ENCODE peak calls at places on chromosomes 6 and 20, in five cellular contexts. One of them, this sample, is unnamed.

GRCh38 chr20:42125426-42125825 is 507.2 kb upstream of the CHD6 start:
- DNase-seq in A549: no peak
- DNase-seq in naive thymus-derived CD8-positive, alpha-beta T cell: no peak
- DNase-seq in activated naive CD4-positive, alpha-beta T cell: no peak
- DNase-seq in upper lobe of right lung: no peak
- DNase-seq in this sample: no peak

GRCh38 chr6:111379302-111379701 is 103.7 kb downstream of the REV3L start:
- DNase-seq in A549: no peak
- DNase-seq in naive thymus-derived CD8-positive, alpha-beta T cell: no peak
- DNase-seq in activated naive CD4-positive, alpha-beta T cell: no peak
- DNase-seq in upper lobe of right lung: no peak
- DNase-seq in this sample: no peak

GRCh38 chr6:75283907-75284284 is 696 bp downstream of the TMEM30A start:
- DNase-seq in A549: no peak
- DNase-seq in naive thymus-derived CD8-positive, alpha-beta T cell: no peak
- DNase-seq in activated naive CD4-positive, alpha-beta T cell: no peak
- DNase-seq in upper lobe of right lung: no peak
- DNase-seq in this sample: no peak

GRCh38 chr20:54025166-54025835 is 45.1 kb downstream of the BCAS1 start:
- DNase-seq in A549: no peak
- DNase-seq in naive thymus-derived CD8-positive, alpha-beta T cell: no peak
- DNase-seq in activated naive CD4-positive, alpha-beta T cell: no peak
- DNase-seq in upper lobe of right lung: no peak
- DNase-seq in this sample: no peak

GRCh38 chr20:49560646-49561045 is 7.3 kb downstream of the PTGIS start:
- DNase-seq in A549: no peak
- DNase-seq in naive thymus-derived CD8-positive, alpha-beta T cell: no peak
- DNase-seq in activated naive CD4-positive, alpha-beta T cell: no peak
- DNase-seq in upper lobe of right lung: no peak
- DNase-seq in this sample: no peak

GRCh38 chr6:42710316-42710715 is 12.1 kb downstream of the PRPH2 start:
- DNase-seq in A549: no peak
- DNase-seq in naive thymus-derived CD8-positive, alpha-beta T cell: no peak
- DNase-seq in activated naive CD4-positive, alpha-beta T cell: no peak
- DNase-seq in upper lobe of right lung: no peak
- DNase-seq in this sample: no peak

GRCh38 chr6:154887051-154887450 is 108.1 kb upstream of the TIAM2 start:
- DNase-seq in A549: no peak
- DNase-seq in naive thymus-derived CD8-positive, alpha-beta T cell: no peak
- DNase-seq in activated naive CD4-positive, alpha-beta T cell: no peak
- DNase-seq in upper lobe of right lung: no peak
- DNase-seq in this sample: no peak

GRCh38 chr20:43959079-43959919 is 44.6 kb downstream of the TOX2 start:
- DNase-seq in A549: no peak
- DNase-seq in naive thymus-derived CD8-positive, alpha-beta T cell: peak
- DNase-seq in activated naive CD4-positive, alpha-beta T cell: no peak
- DNase-seq in upper lobe of right lung: no peak
- DNase-seq in this sample: no peak

GRCh38 chr20:25316506-25317190 is 68.8 kb downstream of the PYGB start:
- DNase-seq in A549: no peak
- DNase-seq in naive thymus-derived CD8-positive, alpha-beta T cell: no peak
- DNase-seq in activated naive CD4-positive, alpha-beta T cell: no peak
- DNase-seq in upper lobe of right lung: peak
- DNase-seq in this sample: no peak

GRCh38 chr6:26420607-26421235 is 18.6 kb downstream of the BTN3A1 start:
- DNase-seq in A549: peak
- DNase-seq in naive thymus-derived CD8-positive, alpha-beta T cell: no peak
- DNase-seq in activated naive CD4-positive, alpha-beta T cell: no peak
- DNase-seq in upper lobe of right lung: no peak
- DNase-seq in this sample: no peak

GRCh38 chr20:2164966-2165365 is 63.3 kb downstream of the STK35 start:
- DNase-seq in A549: no peak
- DNase-seq in naive thymus-derived CD8-positive, alpha-beta T cell: no peak
- DNase-seq in activated naive CD4-positive, alpha-beta T cell: no peak
- DNase-seq in upper lobe of right lung: no peak
- DNase-seq in this sample: no peak

GRCh38 chr6:149419696-149420404 is 19.8 kb downstream of the SUMO4 start:
- DNase-seq in A549: no peak
- DNase-seq in naive thymus-derived CD8-positive, alpha-beta T cell: no peak
- DNase-seq in activated naive CD4-positive, alpha-beta T cell: no peak
- DNase-seq in upper lobe of right lung: no peak
- DNase-seq in this sample: no peak

GRCh38 chr6:143545976-143546547 is 34.5 kb upstream of the FUCA2 start:
- DNase-seq in A549: no peak
- DNase-seq in naive thymus-derived CD8-positive, alpha-beta T cell: no peak
- DNase-seq in activated naive CD4-positive, alpha-beta T cell: no peak
- DNase-seq in upper lobe of right lung: no peak
- DNase-seq in this sample: no peak